ENCODE peak calls at places on chromosomes 2 and 18, in eight cellular contexts. One of them, this sample, is unnamed.

GRCh38 chr2:44200011-44200410 is 31.3 kb downstream of the PPM1B start:
- DNase-seq in A549: no peak
- DNase-seq in fibroblast of villous mesenchyme: no peak
- DNase-seq in NCI-H1417: no peak
- DNase-seq in ELR: no peak
- DNase-seq in D341Med: no peak
- DNase-seq in kidney: no peak
- DNase-seq in AG08395: no peak
- DNase-seq in this sample: no peak

GRCh38 chr2:191311627-191312026 is 66.4 kb downstream of the MYO1B start:
- DNase-seq in A549: peak
- DNase-seq in fibroblast of villous mesenchyme: peak
- DNase-seq in NCI-H1417: no peak
- DNase-seq in ELR: peak
- DNase-seq in D341Med: no peak
- DNase-seq in kidney: no peak
- DNase-seq in AG08395: peak
- DNase-seq in this sample: peak

GRCh38 chr2:17223171-17223570 is 295.1 kb downstream of the RAD51AP2 start:
- DNase-seq in A549: no peak
- DNase-seq in fibroblast of villous mesenchyme: peak
- DNase-seq in NCI-H1417: no peak
- DNase-seq in ELR: no peak
- DNase-seq in D341Med: no peak
- DNase-seq in kidney: no peak
- DNase-seq in AG08395: no peak
- DNase-seq in this sample: no peak

GRCh38 chr2:158753561-158754302 is 41.4 kb upstream of the DAPL1 start:
- DNase-seq in A549: peak
- DNase-seq in fibroblast of villous mesenchyme: peak
- DNase-seq in NCI-H1417: peak
- DNase-seq in ELR: peak
- DNase-seq in D341Med: peak
- DNase-seq in kidney: no peak
- DNase-seq in AG08395: peak
- DNase-seq in this sample: peak

GRCh38 chr2:232321817-232322559 is 56.6 kb upstream of the ALPP start:
- DNase-seq in A549: no peak
- DNase-seq in fibroblast of villous mesenchyme: no peak
- DNase-seq in NCI-H1417: no peak
- DNase-seq in ELR: no peak
- DNase-seq in D341Med: no peak
- DNase-seq in kidney: no peak
- DNase-seq in AG08395: no peak
- DNase-seq in this sample: no peak

GRCh38 chr2:159595410-159596046 is 20.8 kb downstream of the BAZ2B start:
- DNase-seq in A549: no peak
- DNase-seq in fibroblast of villous mesenchyme: no peak
- DNase-seq in NCI-H1417: no peak
- DNase-seq in ELR: peak
- DNase-seq in D341Med: no peak
- DNase-seq in kidney: no peak
- DNase-seq in AG08395: no peak
- DNase-seq in this sample: peak

GRCh38 chr2:224927671-224928173 is 114.5 kb downstream of the DOCK10 start:
- DNase-seq in A549: no peak
- DNase-seq in fibroblast of villous mesenchyme: no peak
- DNase-seq in NCI-H1417: no peak
- DNase-seq in ELR: peak
- DNase-seq in D341Med: no peak
- DNase-seq in kidney: no peak
- DNase-seq in AG08395: no peak
- DNase-seq in this sample: peak

GRCh38 chr2:61425605-61426155 is 45.2 kb downstream of the USP34 start:
- DNase-seq in A549: no peak
- DNase-seq in fibroblast of villous mesenchyme: no peak
- DNase-seq in NCI-H1417: no peak
- DNase-seq in ELR: peak
- DNase-seq in D341Med: no peak
- DNase-seq in kidney: no peak
- DNase-seq in AG08395: no peak
- DNase-seq in this sample: no peak

GRCh38 chr2:70726947-70727725 is 40.9 kb downstream of the ADD2 start:
- DNase-seq in A549: no peak
- DNase-seq in fibroblast of villous mesenchyme: no peak
- DNase-seq in NCI-H1417: peak
- DNase-seq in ELR: peak
- DNase-seq in D341Med: no peak
- DNase-seq in kidney: no peak
- DNase-seq in AG08395: peak
- DNase-seq in this sample: peak

GRCh38 chr2:235050992-235051351 is 99.2 kb downstream of the SH3BP4 start:
- DNase-seq in A549: no peak
- DNase-seq in fibroblast of villous mesenchyme: peak
- DNase-seq in NCI-H1417: peak
- DNase-seq in ELR: peak
- DNase-seq in D341Med: peak
- DNase-seq in kidney: peak
- DNase-seq in AG08395: peak
- DNase-seq in this sample: peak

GRCh38 chr2:121075006-121075545 is 209.9 kb downstream of the TFCP2L1 start:
- DNase-seq in A549: peak
- DNase-seq in fibroblast of villous mesenchyme: peak
- DNase-seq in NCI-H1417: no peak
- DNase-seq in ELR: peak
- DNase-seq in D341Med: peak
- DNase-seq in kidney: no peak
- DNase-seq in AG08395: peak
- DNase-seq in this sample: peak

GRCh38 chr18:9092665-9093064 is 9.8 kb upstream of the NDUFV2 start:
- DNase-seq in A549: no peak
- DNase-seq in fibroblast of villous mesenchyme: peak
- DNase-seq in NCI-H1417: no peak
- DNase-seq in ELR: no peak
- DNase-seq in D341Med: no peak
- DNase-seq in kidney: no peak
- DNase-seq in AG08395: no peak
- DNase-seq in this sample: no peak

GRCh38 chr2:2763351-2763997 is 432.4 kb upstream of the MYT1L start:
- DNase-seq in A549: no peak
- DNase-seq in fibroblast of villous mesenchyme: no peak
- DNase-seq in NCI-H1417: no peak
- DNase-seq in ELR: no peak
- DNase-seq in D341Med: no peak
- DNase-seq in kidney: no peak
- DNase-seq in AG08395: no peak
- DNase-seq in this sample: no peak

GRCh38 chr2:180122874-180123273 is 115.8 kb upstream of the CWC22 start:
- DNase-seq in A549: no peak
- DNase-seq in fibroblast of villous mesenchyme: no peak
- DNase-seq in NCI-H1417: no peak
- DNase-seq in ELR: peak
- DNase-seq in D341Med: no peak
- DNase-seq in kidney: no peak
- DNase-seq in AG08395: peak
- DNase-seq in this sample: peak

GRCh38 chr2:174717273-174717672 is 47.0 kb downstream of the CHRNA1 start:
- DNase-seq in A549: no peak
- DNase-seq in fibroblast of villous mesenchyme: no peak
- DNase-seq in NCI-H1417: no peak
- DNase-seq in ELR: peak
- DNase-seq in D341Med: no peak
- DNase-seq in kidney: no peak
- DNase-seq in AG08395: peak
- DNase-seq in this sample: peak

GRCh38 chr18:77002496-77002895 is 130.1 kb downstream of the MBP start:
- DNase-seq in A549: no peak
- DNase-seq in fibroblast of villous mesenchyme: no peak
- DNase-seq in NCI-H1417: peak
- DNase-seq in ELR: no peak
- DNase-seq in D341Med: no peak
- DNase-seq in kidney: no peak
- DNase-seq in AG08395: no peak
- DNase-seq in this sample: no peak

GRCh38 chr18:58378411-58378820 is 250.5 kb downstream of the ALPK2 start:
- DNase-seq in A549: no peak
- DNase-seq in fibroblast of villous mesenchyme: no peak
- DNase-seq in NCI-H1417: no peak
- DNase-seq in ELR: no peak
- DNase-seq in D341Med: no peak
- DNase-seq in kidney: no peak
- DNase-seq in AG08395: no peak
- DNase-seq in this sample: no peak

GRCh38 chr2:46719499-46719898 is 196.1 kb downstream of the MCFD2 start:
- DNase-seq in A549: peak
- DNase-seq in fibroblast of villous mesenchyme: peak
- DNase-seq in NCI-H1417: no peak
- DNase-seq in ELR: peak
- DNase-seq in D341Med: no peak
- DNase-seq in kidney: no peak
- DNase-seq in AG08395: no peak
- DNase-seq in this sample: peak

GRCh38 chr2:67879586-67880290 is 183.1 kb downstream of the C1D start:
- DNase-seq in A549: no peak
- DNase-seq in fibroblast of villous mesenchyme: peak
- DNase-seq in NCI-H1417: no peak
- DNase-seq in ELR: peak
- DNase-seq in D341Med: no peak
- DNase-seq in kidney: no peak
- DNase-seq in AG08395: peak
- DNase-seq in this sample: peak

GRCh38 chr2:30410217-30410616 is 36.8 kb upstream of the LCLAT1 start:
- DNase-seq in A549: peak
- DNase-seq in fibroblast of villous mesenchyme: peak
- DNase-seq in NCI-H1417: no peak
- DNase-seq in ELR: peak
- DNase-seq in D341Med: no peak
- DNase-seq in kidney: no peak
- DNase-seq in AG08395: peak
- DNase-seq in this sample: peak

GRCh38 chr2:2057125-2057721 is 273.9 kb downstream of the MYT1L start:
- DNase-seq in A549: no peak
- DNase-seq in fibroblast of villous mesenchyme: no peak
- DNase-seq in NCI-H1417: peak
- DNase-seq in ELR: peak
- DNase-seq in D341Med: no peak
- DNase-seq in kidney: peak
- DNase-seq in AG08395: no peak
- DNase-seq in this sample: no peak

GRCh38 chr2:172087780-172088244 is 2.5 kb downstream of the DLX1 start:
- DNase-seq in A549: no peak
- DNase-seq in fibroblast of villous mesenchyme: no peak
- DNase-seq in NCI-H1417: no peak
- DNase-seq in ELR: no peak
- DNase-seq in D341Med: no peak
- DNase-seq in kidney: no peak
- DNase-seq in AG08395: no peak
- DNase-seq in this sample: peak

GRCh38 chr2:9944330-9944758 is 7.1 kb upstream of the GRHL1 start:
- DNase-seq in A549: no peak
- DNase-seq in fibroblast of villous mesenchyme: no peak
- DNase-seq in NCI-H1417: no peak
- DNase-seq in ELR: no peak
- DNase-seq in D341Med: no peak
- DNase-seq in kidney: peak
- DNase-seq in AG08395: peak
- DNase-seq in this sample: peak

GRCh38 chr2:144242311-144242710 is 277.6 kb downstream of the ZEB2 start:
- DNase-seq in A549: no peak
- DNase-seq in fibroblast of villous mesenchyme: no peak
- DNase-seq in NCI-H1417: no peak
- DNase-seq in ELR: no peak
- DNase-seq in D341Med: no peak
- DNase-seq in kidney: no peak
- DNase-seq in AG08395: no peak
- DNase-seq in this sample: no peak

GRCh38 chr2:10935953-10936942 is 24.5 kb downstream of the KCNF1 start:
- DNase-seq in A549: peak
- DNase-seq in fibroblast of villous mesenchyme: peak
- DNase-seq in NCI-H1417: no peak
- DNase-seq in ELR: peak
- DNase-seq in D341Med: no peak
- DNase-seq in kidney: no peak
- DNase-seq in AG08395: peak
- DNase-seq in this sample: peak

GRCh38 chr2:38017836-38018235 is 58.1 kb downstream of the CYP1B1 start:
- DNase-seq in A549: no peak
- DNase-seq in fibroblast of villous mesenchyme: no peak
- DNase-seq in NCI-H1417: no peak
- DNase-seq in ELR: no peak
- DNase-seq in D341Med: no peak
- DNase-seq in kidney: no peak
- DNase-seq in AG08395: no peak
- DNase-seq in this sample: no peak

GRCh38 chr2:174771631-174772491 is 7.6 kb upstream of the CHRNA1 start:
- DNase-seq in A549: peak
- DNase-seq in fibroblast of villous mesenchyme: peak
- DNase-seq in NCI-H1417: peak
- DNase-seq in ELR: peak
- DNase-seq in D341Med: peak
- DNase-seq in kidney: peak
- DNase-seq in AG08395: peak
- DNase-seq in this sample: peak

GRCh38 chr2:74399785-74400184 is 19.7 kb upstream of the DCTN1 start:
- DNase-seq in A549: peak
- DNase-seq in fibroblast of villous mesenchyme: peak
- DNase-seq in NCI-H1417: no peak
- DNase-seq in ELR: peak
- DNase-seq in D341Med: peak
- DNase-seq in kidney: no peak
- DNase-seq in AG08395: peak
- DNase-seq in this sample: no peak

GRCh38 chr2:16168506-16169264 is 228.3 kb downstream of the MYCN start:
- DNase-seq in A549: no peak
- DNase-seq in fibroblast of villous mesenchyme: no peak
- DNase-seq in NCI-H1417: no peak
- DNase-seq in ELR: no peak
- DNase-seq in D341Med: no peak
- DNase-seq in kidney: no peak
- DNase-seq in AG08395: no peak
- DNase-seq in this sample: no peak

GRCh38 chr18:48567388-48567787 is 28.6 kb downstream of the CTIF start:
- DNase-seq in A549: no peak
- DNase-seq in fibroblast of villous mesenchyme: no peak
- DNase-seq in NCI-H1417: no peak
- DNase-seq in ELR: no peak
- DNase-seq in D341Med: no peak
- DNase-seq in kidney: no peak
- DNase-seq in AG08395: no peak
- DNase-seq in this sample: no peak